ENCODE peak calls at places on chromosomes 13 and 19, in nine cellular contexts. N is A549, T is HL-60, W is HepG2, B is GM23338, F is SK-N-SH, G is K562, X is GM12878, D is HCT116. O is an unnamed sample.

GRCh38 chr19:30675086-30675485 is 302.9 kb downstream of the ZNF536 start:
- DNase-seq in D (no peak), N (no peak), T (no peak), G (no peak), F (no peak), B (no peak), W (peak; percentile 6), X (no peak), O (no peak)

GRCh38 chr13:86838411-86839120 is 832.6 kb upstream of the SLITRK5 start:
- DNase-seq in G (no peak), T (no peak), X (no peak), B (no peak), D (no peak), F (no peak), N (no peak), W (no peak), O (no peak)

GRCh38 chr13:39415403-39415802 is 187.6 kb downstream of the LHFPL6 start:
- DNase-seq in N (no peak), B (peak; percentile 63), D (peak; percentile 15), T (no peak), F (peak; percentile 30), G (no peak), W (no peak), X (no peak), O (no peak)

GRCh38 chr13:31797154-31797775 is 57.9 kb downstream of the RXFP2 start:
- DNase-seq in D (peak; percentile 8), G (peak; percentile 1), N (peak; percentile 2), W (peak; percentile 3), X (no peak), F (peak; percentile 61), B (peak; percentile 63), T (no peak), O (no peak)

GRCh38 chr13:44396963-44397580 is 23.4 kb downstream of the SERP2 start:
- DNase-seq in G (peak; percentile 46), T (no peak), B (no peak), F (peak; percentile 77), X (no peak), N (no peak), D (no peak), W (no peak), O (no peak)

GRCh38 chr19:37519890-37520289 is 13.2 kb downstream of the ZNF793 start:
- DNase-seq in G (no peak), X (no peak), T (no peak), D (no peak), W (no peak), F (no peak), B (no peak), N (no peak), O (no peak)

GRCh38 chr13:51760592-51760991 is 43.4 kb downstream of the DHRS12 start:
- DNase-seq in D (no peak), G (no peak), T (no peak), W (no peak), B (no peak), F (no peak), N (no peak), X (no peak), O (no peak)

GRCh38 chr19:38731654-38732301 is 12.5 kb downstream of the CAPN12 start:
- DNase-seq in N (no peak), G (no peak), B (no peak), X (no peak), W (no peak), T (no peak), F (no peak), D (no peak), O (no peak)

GRCh38 chr13:113029487-113030258 is 60.7 kb downstream of the MCF2L start:
- DNase-seq in G (peak; percentile 46), W (peak; percentile 25), T (peak; percentile 4), N (peak; percentile 21), B (peak; percentile 81), X (no peak), F (peak; percentile 92), D (no peak), O (no peak)

GRCh38 chr13:39048806-39049205 is 10.6 kb downstream of the NHLRC3 start:
- DNase-seq in D (no peak), B (no peak), X (no peak), G (no peak), T (no peak), F (no peak), W (no peak), N (no peak), O (no peak)

GRCh38 chr19:47280183-47280797 is 5.6 kb downstream of the INAFM1 start:
- DNase-seq in G (peak; percentile 79), D (no peak), T (no peak), B (peak; percentile 89), F (peak; percentile 51), X (no peak), N (peak; percentile 49), W (peak; percentile 42), O (no peak)

GRCh38 chr19:6003976-6004375 is 26.0 kb upstream of the RANBP3 start:
- DNase-seq in F (no peak), N (no peak), G (no peak), X (no peak), B (no peak), W (no peak), T (no peak), D (no peak), O (no peak)

GRCh38 chr13:24279267-24279666 is 30.1 kb upstream of the C1QTNF9 start:
- DNase-seq in N (no peak), X (no peak), F (no peak), B (no peak), T (no peak), W (no peak), G (no peak), D (no peak), O (no peak)
- TF ChIP-seq REST in N (no peak), X (no peak), F (no peak), B (no peak), T (no peak), W (no peak), G (no peak), D (no peak), O (no peak)

DNA sequence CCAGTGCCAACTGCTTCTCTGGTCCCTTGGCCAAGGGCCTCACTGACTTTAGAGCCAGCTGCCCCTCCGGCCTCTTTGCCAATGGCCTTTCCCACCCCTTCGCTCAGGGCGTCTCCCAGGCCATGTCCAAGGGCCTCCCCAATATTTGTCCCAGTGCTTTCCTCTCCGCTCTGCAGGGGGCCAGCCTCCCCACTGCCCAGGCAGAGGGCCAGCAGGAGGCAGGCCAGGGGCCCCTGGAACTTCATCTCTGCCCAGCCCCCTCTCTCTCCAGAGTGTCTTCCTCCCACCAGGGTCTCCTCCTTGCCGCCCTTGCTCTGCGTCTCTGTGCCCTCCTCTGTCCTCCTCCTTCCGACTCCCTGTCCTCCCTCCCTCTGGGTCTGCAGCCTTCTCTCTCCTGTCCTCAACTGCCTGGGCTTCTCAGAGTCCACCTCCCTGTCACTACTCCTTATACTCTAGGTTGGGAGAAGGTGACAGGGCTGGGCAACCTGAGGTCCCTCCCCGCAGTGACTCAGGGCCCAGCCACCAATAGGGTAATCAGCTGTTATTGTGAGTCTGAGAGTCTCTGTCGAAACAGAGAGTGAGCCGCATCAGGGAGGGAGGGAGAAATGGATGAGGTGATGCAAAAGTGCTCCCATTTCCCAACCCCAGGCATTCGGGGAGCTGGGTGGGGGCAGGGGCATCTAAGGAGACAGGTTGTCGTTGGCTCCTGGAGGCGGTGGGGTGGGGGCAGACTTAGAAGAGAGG is at the start of gene DMKN:
- DNase-seq in N (no peak), B (peak; percentile 61), F (no peak), D (peak; percentile 15), G (peak; percentile 40), W (peak; percentile 22), X (no peak), T (no peak), O (no peak)
- TF ChIP-seq REST in N (no peak), B (no peak), F (no peak), D (no peak), G (no peak), W (no peak), X (no peak), T (no peak), O (no peak)

GRCh38 chr13:73141292-73141771 is 82.5 kb downstream of the KLF5 start:
- DNase-seq in D (no peak), F (no peak), X (no peak), T (no peak), B (no peak), W (peak; percentile 8), G (no peak), N (no peak), O (no peak)

GRCh38 chr13:73138967-73139491 is 80.2 kb downstream of the KLF5 start:
- DNase-seq in G (no peak), W (no peak), B (peak; percentile 16), F (no peak), D (no peak), X (no peak), T (no peak), N (peak; percentile 6), O (no peak)

GRCh38 chr13:73140804-73141203 is 82.0 kb downstream of the KLF5 start:
- DNase-seq in X (no peak), G (no peak), F (no peak), T (no peak), W (no peak), B (no peak), D (no peak), N (no peak), O (no peak)

GRCh38 chr13:73138276-73138950 is 79.6 kb downstream of the KLF5 start:
- DNase-seq in B (peak; percentile 20), D (no peak), W (peak; percentile 21), X (no peak), T (no peak), N (peak; percentile 52), F (no peak), G (no peak), O (no peak)

DNA sequence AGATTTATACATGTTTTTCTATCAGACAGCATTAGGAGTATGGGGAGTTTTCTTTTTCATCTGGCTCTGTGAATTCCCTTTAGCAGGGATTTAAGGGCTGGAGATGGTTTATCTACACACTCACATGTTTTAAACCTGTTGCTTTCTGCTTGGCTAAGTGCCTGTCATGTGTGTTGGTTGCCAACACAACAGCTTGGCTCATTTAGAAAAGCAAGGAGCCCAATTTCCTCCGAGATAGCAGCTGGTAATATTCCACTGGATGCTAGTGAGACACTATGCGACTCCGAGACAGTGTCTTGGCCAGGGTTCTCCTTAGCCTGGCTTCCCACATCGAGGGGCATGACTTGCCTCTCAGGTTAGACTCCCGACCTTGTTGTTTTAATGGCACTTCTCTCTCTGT is 83.3 kb downstream of the KLF5 start:
- DNase-seq in B (no peak), N (no peak), F (no peak), T (no peak), W (no peak), X (no peak), G (no peak), D (no peak), O (no peak)
- TF ChIP-seq REST in B (no peak), N (no peak), F (no peak), T (no peak), W (no peak), X (no peak), G (no peak), D (no peak), O (no peak)

DNA sequence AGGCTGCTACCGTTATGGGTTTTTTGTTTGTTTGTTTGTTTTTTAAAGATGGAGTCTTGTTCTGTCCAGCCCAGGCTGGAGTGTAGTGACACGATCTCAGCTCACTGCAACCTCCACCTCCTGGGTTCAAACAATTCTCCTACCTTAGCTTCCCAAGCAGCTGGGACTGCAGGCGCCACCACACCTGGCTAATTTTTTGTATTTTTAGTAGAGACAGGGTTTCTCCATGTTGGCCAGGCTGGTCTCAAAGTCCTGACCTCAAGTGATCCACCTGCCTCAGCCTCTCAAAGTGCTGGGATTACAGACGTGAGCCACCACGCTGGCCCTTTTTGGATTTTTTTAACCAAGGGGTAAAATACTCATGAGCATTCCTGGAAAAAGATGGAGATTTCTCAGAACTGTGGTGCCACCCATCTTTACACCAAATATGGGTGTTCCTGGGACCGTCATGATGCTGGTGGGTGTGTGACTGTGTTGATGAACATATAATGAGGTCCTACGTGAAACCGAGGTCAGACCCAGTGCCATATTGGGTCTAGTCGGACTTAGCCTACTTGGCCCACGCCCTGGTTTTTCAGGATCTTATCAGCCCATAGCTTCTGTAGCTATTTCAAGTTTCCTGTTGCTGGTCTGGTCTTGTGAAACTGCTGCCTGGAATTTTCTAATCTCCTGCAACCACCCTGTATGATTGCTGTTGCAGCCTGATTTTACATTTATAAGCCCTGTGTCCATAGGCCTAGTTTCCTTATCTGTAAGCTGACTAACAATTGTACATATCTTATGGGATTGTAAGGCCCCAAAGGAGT is 6.2 kb downstream of the PPP1R15A start:
- DNase-seq in W (no peak), B (no peak), F (no peak), G (peak; percentile 98), T (no peak), D (no peak), X (no peak), N (no peak), O (no peak)
- TF ChIP-seq REST in W (no peak), B (no peak), F (no peak), G (no peak), T (no peak), D (no peak), X (no peak), N (no peak), O (no peak)

O was measured in Panc1.